ENCODE peak calls at places on chromosome 11, in ten cellular contexts. J, X, U, T, O, R, D, N, Z and M are unnamed samples.

GRCh38 chr11:64834723-64835615 is 9.5 kb downstream of the CDC42BPG start:
- DNase-seq in T (peak), U (no peak), R (no peak), X (no peak), O (no peak), Z (no peak), N (no peak), J (no peak), D (peak), M (no peak)

GRCh38 chr11:32893091-32893946 is 708 bp downstream of the QSER1 start:
- DNase-seq in T (peak), D (peak), J (peak), O (peak), Z (no peak), U (peak), X (peak), N (no peak), R (no peak), M (peak)

GRCh38 chr11:113265343-113265742 is 49.0 kb upstream of the TTC12 start:
- DNase-seq in J (no peak), D (no peak), T (no peak), X (no peak), N (no peak), U (no peak), R (no peak), O (no peak), Z (no peak), M (no peak)

GRCh38 chr11:65448418-65449196 is 26.0 kb downstream of the NEAT1 start:
- DNase-seq in R (no peak), N (no peak), U (peak), O (peak), D (no peak), J (peak), Z (no peak), T (no peak), X (no peak), M (no peak)

GRCh38 chr11:114296979-114297372 is 777 bp downstream of the NNMT start:
- DNase-seq in Z (no peak), D (no peak), J (no peak), U (no peak), T (no peak), R (no peak), O (no peak), X (no peak), N (no peak), M (no peak)

GRCh38 chr11:30596832-30597231 is 10.7 kb upstream of the MPPED2 start:
- DNase-seq in D (no peak), N (no peak), Z (no peak), X (no peak), R (no peak), J (no peak), T (no peak), O (no peak), U (no peak), M (no peak)

GRCh38 chr11:13101836-13102574 is 92.9 kb downstream of the RASSF10 start:
- DNase-seq in R (no peak), N (no peak), O (no peak), X (no peak), T (no peak), Z (no peak), U (no peak), J (no peak), D (no peak), M (no peak)

GRCh38 chr11:36402568-36403181 is 106.6 kb downstream of the PRR5L start:
- DNase-seq in Z (no peak), X (no peak), O (no peak), T (no peak), J (no peak), R (no peak), U (no peak), D (no peak), N (no peak), M (no peak)

GRCh38 chr11:118290923-118291322 is 13.6 kb upstream of the CD3E start:
- DNase-seq in U (peak), Z (no peak), X (no peak), O (peak), R (no peak), J (no peak), D (no peak), N (no peak), T (no peak), M (no peak)

GRCh38 chr11:110366234-110366633 is 63.5 kb upstream of the FDX1 start:
- DNase-seq in J (peak), Z (no peak), T (no peak), U (no peak), R (no peak), N (no peak), D (peak), X (no peak), O (no peak), M (peak)

GRCh38 chr11:70078095-70078795 is at the start of gene ANO1:
- DNase-seq in X (peak), R (no peak), D (peak), Z (no peak), T (peak), J (no peak), N (no peak), U (no peak), O (no peak), M (no peak)

GRCh38 chr11:7691759-7692334 is 14.4 kb downstream of the OVCH2 start:
- DNase-seq in U (no peak), J (no peak), X (no peak), T (no peak), N (no peak), O (no peak), D (no peak), Z (no peak), R (no peak), M (no peak)

GRCh38 chr11:69359735-69360470 is 65.9 kb downstream of the MYEOV start:
- DNase-seq in O (no peak), N (no peak), X (no peak), J (peak), T (no peak), R (no peak), U (no peak), Z (no peak), D (no peak), M (peak)

GRCh38 chr11:61897387-61898246 is 6.3 kb upstream of the FADS3 start:
- DNase-seq in N (no peak), D (peak), X (peak), Z (peak), J (peak), O (peak), U (peak), R (peak), T (peak), M (peak)

DNA sequence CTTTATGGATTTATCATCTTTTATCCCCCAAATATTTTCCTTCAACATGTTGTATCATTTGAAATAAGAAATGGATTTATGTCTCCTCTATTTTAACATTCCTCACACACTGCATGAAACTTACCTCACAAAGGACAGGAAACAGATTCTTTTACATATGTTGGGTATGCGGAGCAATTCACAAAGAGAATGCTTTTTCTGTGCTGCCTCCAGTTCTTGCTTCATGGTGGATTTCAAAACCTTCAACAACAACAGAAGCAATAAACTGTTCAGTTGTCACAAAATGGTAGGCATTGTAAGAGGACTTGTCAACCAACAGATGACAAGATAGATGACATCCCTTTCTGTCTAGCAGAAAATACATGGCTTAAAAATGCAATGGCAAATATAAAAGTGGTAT is 36.5 kb upstream of the SLC22A24 start:
- DNase-seq in J (no peak), R (no peak), D (no peak), O (peak), U (no peak), Z (no peak), X (no peak), N (no peak), T (no peak), M (no peak)
- H3K27ac ChIP-seq in J (no peak), R (no peak), D (no peak), O (no peak), U (no peak), Z (no peak), X (no peak), N (no peak), T (no peak), M (no peak)

DNA sequence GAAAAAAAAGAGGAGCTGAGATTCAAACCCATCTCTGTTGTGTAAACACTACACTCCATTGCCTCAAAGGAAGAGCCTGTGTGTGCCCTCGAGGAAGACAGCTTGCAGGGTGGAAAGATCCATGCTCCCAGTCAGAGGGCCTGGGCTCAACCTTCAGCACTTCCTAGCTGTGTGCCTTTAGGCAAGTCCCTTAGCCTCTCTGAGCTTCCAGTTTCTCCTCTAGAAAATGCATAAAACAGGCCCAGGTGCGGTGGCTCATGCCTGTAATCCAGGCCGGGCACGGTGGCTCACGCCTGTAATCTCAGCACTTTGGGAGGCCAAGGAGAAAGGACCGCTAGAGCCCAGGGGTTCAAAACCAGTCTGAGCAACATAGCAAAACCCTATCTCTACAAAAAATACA is 4.6 kb upstream of the ARFGAP2 start:
- DNase-seq in O (no peak), J (no peak), Z (no peak), D (no peak), T (no peak), U (no peak), X (no peak), R (no peak), N (no peak), M (no peak)
- H3K27ac ChIP-seq in O (no peak), J (no peak), Z (no peak), D (no peak), T (no peak), U (no peak), X (no peak), R (no peak), N (no peak), M (no peak)

GRCh38 chr11:34643846-34644245 is 23.0 kb downstream of the EHF start:
- DNase-seq in O (peak), R (no peak), J (no peak), U (no peak), T (no peak), X (no peak), Z (no peak), D (no peak), N (no peak), M (no peak)

GRCh38 chr11:34640050-34640971 is 19.4 kb downstream of the EHF start:
- DNase-seq in O (peak), Z (no peak), X (no peak), T (peak), D (peak), R (no peak), U (peak), N (no peak), J (no peak), M (no peak)

GRCh38 chr11:34639545-34639944 is 18.7 kb downstream of the EHF start:
- DNase-seq in D (peak), T (no peak), O (no peak), R (no peak), N (no peak), Z (no peak), U (peak), X (no peak), J (no peak), M (no peak)

GRCh38 chr11:34641981-34642380 is 21.1 kb downstream of the EHF start:
- DNase-seq in X (no peak), O (no peak), U (no peak), T (peak), R (no peak), D (no peak), J (no peak), N (no peak), Z (no peak), M (no peak)

GRCh38 chr11:34641456-34641855 is 20.6 kb downstream of the EHF start:
- DNase-seq in T (no peak), R (no peak), J (no peak), D (no peak), U (no peak), Z (no peak), N (no peak), X (no peak), O (no peak), M (no peak)
- H3K27ac ChIP-seq in T (peak), R (no peak), J (no peak), D (peak), U (peak), Z (no peak), N (no peak), X (no peak), O (no peak), M (no peak)

DNA sequence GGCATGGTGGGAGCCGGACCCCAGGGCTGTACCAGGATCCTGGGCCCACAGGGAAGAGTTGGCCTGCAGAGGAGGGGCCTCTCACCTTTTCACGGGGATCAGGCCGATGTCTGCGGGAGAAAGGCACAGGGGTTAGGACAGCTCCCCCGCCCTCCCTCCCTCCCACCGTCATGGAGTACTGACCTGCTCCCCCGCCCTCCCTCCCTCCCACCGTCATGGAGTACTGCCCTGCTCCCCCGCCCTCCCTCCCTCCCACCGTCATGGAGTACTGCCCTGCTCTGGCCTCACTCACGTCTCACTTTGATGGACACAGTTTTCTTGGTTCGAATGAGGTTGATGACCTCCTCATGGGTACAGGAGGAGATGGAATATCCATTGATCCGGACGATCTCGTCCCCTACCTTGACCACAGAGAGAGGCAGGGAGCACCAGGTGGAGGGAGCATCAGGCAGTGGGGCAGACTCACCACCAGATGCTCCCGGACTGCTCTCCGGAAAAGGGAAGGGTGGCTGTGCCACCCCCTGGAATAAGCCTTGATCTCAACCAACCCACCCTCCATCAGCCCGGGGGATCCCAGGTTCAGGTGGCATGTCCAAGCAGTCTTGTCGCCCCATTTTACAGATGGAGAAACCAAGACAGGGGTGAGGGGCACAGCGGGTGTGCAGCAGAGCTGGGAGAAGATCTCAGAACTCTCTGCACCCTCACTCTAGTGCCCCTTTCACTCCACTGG is 17.1 kb downstream of the USH1C start:
- DNase-seq in T (peak), J (no peak), D (no peak), R (no peak), N (no peak), U (no peak), O (no peak), Z (no peak), X (no peak), M (no peak)
- H3K27ac ChIP-seq in T (no peak), J (no peak), D (no peak), R (no peak), N (no peak), U (no peak), O (no peak), Z (no peak), X (no peak), M (no peak)

GRCh38 chr11:122698390-122698789 is 42.9 kb downstream of the UBASH3B start:
- DNase-seq in J (no peak), T (no peak), O (no peak), R (no peak), X (no peak), Z (no peak), D (no peak), U (no peak), N (no peak), M (no peak)
- H3K27ac ChIP-seq in J (no peak), T (peak), O (no peak), R (peak), X (no peak), Z (no peak), D (no peak), U (no peak), N (no peak), M (no peak)

DNA sequence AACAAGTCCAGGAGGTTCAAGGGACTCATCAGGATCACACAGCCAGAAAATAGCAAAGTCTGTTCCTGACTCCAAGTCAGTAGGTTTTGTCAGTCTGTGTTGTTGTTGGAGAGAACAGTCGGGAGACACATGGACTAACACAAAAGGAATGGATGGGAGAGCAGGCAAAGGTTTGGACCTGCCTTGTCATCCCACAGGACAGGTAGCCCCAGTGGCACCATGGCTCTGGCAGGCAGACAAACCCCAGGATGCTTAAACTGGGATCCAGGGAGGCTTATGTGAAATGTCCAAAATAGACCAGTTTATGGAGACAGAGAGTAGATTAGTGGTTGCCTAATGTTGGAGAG is 201.6 kb upstream of the NAV2 start:
- DNase-seq in O (no peak), R (no peak), N (no peak), T (no peak), Z (no peak), U (no peak), D (no peak), J (no peak), X (no peak), M (no peak)
- H3K27ac ChIP-seq in O (no peak), R (no peak), N (peak), T (no peak), Z (peak), U (no peak), D (peak), J (no peak), X (no peak), M (no peak)

GRCh38 chr11:34449013-34449412 is 10.3 kb downstream of the CAT start:
- DNase-seq in N (no peak), D (no peak), Z (no peak), R (no peak), X (no peak), J (peak), T (no peak), U (no peak), O (no peak), M (no peak)
- H3K27ac ChIP-seq in N (no peak), D (no peak), Z (no peak), R (no peak), X (no peak), J (no peak), T (no peak), U (no peak), O (no peak), M (no peak)